ENCODE peak calls at places on chromosomes 1 and 21, in five cellular contexts. Y, O, H, V and X are unnamed samples.

GRCh38 chr1:38455829-38456563 is 403.6 kb downstream of the RRAGC start:
- DNase-seq in Y (no peak), O (no peak), H (no peak), V (no peak), X (no peak)

GRCh38 chr1:178055093-178055492 is 38.8 kb upstream of the RASAL2 start:
- DNase-seq in Y (no peak), O (no peak), H (peak; percentile 74), V (no peak), X (peak; percentile 59)

GRCh38 chr1:186212574-186213224 is 162.4 kb downstream of the TPR start:
- DNase-seq in Y (no peak), O (no peak), H (peak; percentile 95), V (peak; percentile 81), X (peak; percentile 40)

GRCh38 chr1:89536555-89537393 is 12.1 kb downstream of the LRRC8B start:
- DNase-seq in Y (no peak), O (peak; percentile 15), H (no peak), V (no peak), X (no peak)

GRCh38 chr1:77533660-77534295 is 148.7 kb downstream of the ZZZ3 start:
- DNase-seq in Y (peak; percentile 20), O (peak; percentile 33), H (peak; percentile 82), V (peak; percentile 87), X (peak; percentile 66)

GRCh38 chr21:35057428-35057827 is 8.3 kb upstream of the RUNX1 start:
- DNase-seq in Y (no peak), O (no peak), H (no peak), V (no peak), X (no peak)

GRCh38 chr1:103371234-103371633 is 154.3 kb upstream of the RNPC3 start:
- DNase-seq in Y (no peak), O (no peak), H (no peak), V (no peak), X (no peak)

GRCh38 chr1:3067301-3067670 is 1.7 kb upstream of the PRDM16 start:
- DNase-seq in Y (no peak), O (no peak), H (peak; percentile 44), V (no peak), X (peak; percentile 27)

GRCh38 chr1:64469121-64469520 is 808 bp upstream of the CACHD1 start:
- DNase-seq in Y (no peak), O (no peak), H (peak; percentile 57), V (no peak), X (peak; percentile 25)

GRCh38 chr1:115838805-115839705 is 1.9 kb downstream of the NHLH2 start:
- DNase-seq in Y (no peak), O (no peak), H (peak; percentile 85), V (peak; percentile 66), X (peak; percentile 81)

GRCh38 chr1:3344395-3344794 is 110.1 kb upstream of the ARHGEF16 start:
- DNase-seq in Y (no peak), O (no peak), H (no peak), V (no peak), X (no peak)

GRCh38 chr1:160206421-160207117 is 1.4 kb downstream of the PEA15 start:
- DNase-seq in Y (no peak), O (no peak), H (peak; percentile 65), V (no peak), X (no peak)

GRCh38 chr1:202701200-202701599 is 9.1 kb downstream of the SYT2 start:
- DNase-seq in Y (no peak), O (no peak), H (no peak), V (no peak), X (no peak)

GRCh38 chr1:19758227-19758830 is 41.4 kb downstream of the TMCO4 start:
- DNase-seq in Y (no peak), O (no peak), H (no peak), V (no peak), X (no peak)

GRCh38 chr21:33360871-33361602 is 36.3 kb downstream of the IFNAR1 start:
- DNase-seq in Y (peak; percentile 80), O (peak; percentile 83), H (peak; percentile 90), V (peak; percentile 92), X (peak; percentile 94)